ENCODE peak calls at places on chromosomes 2 and 18, in six cellular contexts. One of them, this sample, is unnamed.

GRCh38 chr18:79608535-79608934 is 71.1 kb upstream of the CTDP1 start:
- DNase-seq in A549: no peak
- DNase-seq in endothelial cell of umbilical vein: no peak
- DNase-seq in HepG2: no peak
- DNase-seq in K562: no peak
- DNase-seq in GM12878: no peak
- DNase-seq in this sample: no peak

GRCh38 chr2:127118038-127118437 is 11.1 kb upstream of the BIN1 start:
- DNase-seq in A549: no peak
- DNase-seq in endothelial cell of umbilical vein: no peak
- DNase-seq in HepG2: no peak
- DNase-seq in K562: no peak
- DNase-seq in GM12878: no peak
- DNase-seq in this sample: no peak

GRCh38 chr2:217277646-217278048 is 417.8 kb upstream of the TNP1 start:
- DNase-seq in A549: peak
- DNase-seq in endothelial cell of umbilical vein: peak
- DNase-seq in HepG2: peak
- DNase-seq in K562: no peak
- DNase-seq in GM12878: no peak
- DNase-seq in this sample: no peak

GRCh38 chr2:240412975-240413812 is 22.3 kb upstream of the GPC1 start:
- DNase-seq in A549: no peak
- DNase-seq in endothelial cell of umbilical vein: no peak
- DNase-seq in HepG2: no peak
- DNase-seq in K562: peak
- DNase-seq in GM12878: no peak
- DNase-seq in this sample: no peak

GRCh38 chr2:3041841-3042600 is 335.6 kb downstream of the EIPR1 start:
- DNase-seq in A549: no peak
- DNase-seq in endothelial cell of umbilical vein: no peak
- DNase-seq in HepG2: no peak
- DNase-seq in K562: no peak
- DNase-seq in GM12878: no peak
- DNase-seq in this sample: no peak

GRCh38 chr2:105517814-105518705 is 119.2 kb upstream of the FHL2 start:
- DNase-seq in A549: no peak
- DNase-seq in endothelial cell of umbilical vein: peak
- DNase-seq in HepG2: no peak
- DNase-seq in K562: no peak
- DNase-seq in GM12878: no peak
- DNase-seq in this sample: no peak

GRCh38 chr18:56815926-56816325 is 164.8 kb downstream of the WDR7 start:
- DNase-seq in A549: peak
- DNase-seq in endothelial cell of umbilical vein: no peak
- DNase-seq in HepG2: peak
- DNase-seq in K562: no peak
- DNase-seq in GM12878: no peak
- DNase-seq in this sample: no peak

GRCh38 chr18:35998967-35999366 is 26.5 kb downstream of the RMP24 start:
- DNase-seq in A549: no peak
- DNase-seq in endothelial cell of umbilical vein: peak
- DNase-seq in HepG2: no peak
- DNase-seq in K562: peak
- DNase-seq in GM12878: no peak
- DNase-seq in this sample: peak

GRCh38 chr2:207111757-207112156 is 54.0 kb downstream of the KLF7 start:
- DNase-seq in A549: no peak
- DNase-seq in endothelial cell of umbilical vein: no peak
- DNase-seq in HepG2: no peak
- DNase-seq in K562: no peak
- DNase-seq in GM12878: no peak
- DNase-seq in this sample: no peak

GRCh38 chr18:4453712-4454547 is 1.2 kb downstream of the DLGAP1 start:
- DNase-seq in A549: no peak
- DNase-seq in endothelial cell of umbilical vein: no peak
- DNase-seq in HepG2: no peak
- DNase-seq in K562: no peak
- DNase-seq in GM12878: no peak
- DNase-seq in this sample: no peak

GRCh38 chr2:48343154-48343553 is 186.8 kb upstream of the STON1 start:
- DNase-seq in A549: no peak
- DNase-seq in endothelial cell of umbilical vein: peak
- DNase-seq in HepG2: no peak
- DNase-seq in K562: no peak
- DNase-seq in GM12878: no peak
- DNase-seq in this sample: no peak

GRCh38 chr2:115036818-115037217 is 594.4 kb downstream of the DPP10 start:
- DNase-seq in A549: no peak
- DNase-seq in endothelial cell of umbilical vein: no peak
- DNase-seq in HepG2: no peak
- DNase-seq in K562: no peak
- DNase-seq in GM12878: no peak
- DNase-seq in this sample: no peak

GRCh38 chr18:63444567-63444966 is 22.3 kb upstream of the VPS4B start:
- DNase-seq in A549: no peak
- DNase-seq in endothelial cell of umbilical vein: no peak
- DNase-seq in HepG2: no peak
- DNase-seq in K562: no peak
- DNase-seq in GM12878: no peak
- DNase-seq in this sample: peak

GRCh38 chr2:170324640-170325046 is 146.7 kb downstream of the MYO3B start:
- DNase-seq in A549: peak
- DNase-seq in endothelial cell of umbilical vein: peak
- DNase-seq in HepG2: peak
- DNase-seq in K562: peak
- DNase-seq in GM12878: no peak
- DNase-seq in this sample: peak

GRCh38 chr2:200761168-200761715 is 50.5 kb upstream of the BZW1 start:
- DNase-seq in A549: no peak
- DNase-seq in endothelial cell of umbilical vein: peak
- DNase-seq in HepG2: no peak
- DNase-seq in K562: no peak
- DNase-seq in GM12878: no peak
- DNase-seq in this sample: no peak

DNA sequence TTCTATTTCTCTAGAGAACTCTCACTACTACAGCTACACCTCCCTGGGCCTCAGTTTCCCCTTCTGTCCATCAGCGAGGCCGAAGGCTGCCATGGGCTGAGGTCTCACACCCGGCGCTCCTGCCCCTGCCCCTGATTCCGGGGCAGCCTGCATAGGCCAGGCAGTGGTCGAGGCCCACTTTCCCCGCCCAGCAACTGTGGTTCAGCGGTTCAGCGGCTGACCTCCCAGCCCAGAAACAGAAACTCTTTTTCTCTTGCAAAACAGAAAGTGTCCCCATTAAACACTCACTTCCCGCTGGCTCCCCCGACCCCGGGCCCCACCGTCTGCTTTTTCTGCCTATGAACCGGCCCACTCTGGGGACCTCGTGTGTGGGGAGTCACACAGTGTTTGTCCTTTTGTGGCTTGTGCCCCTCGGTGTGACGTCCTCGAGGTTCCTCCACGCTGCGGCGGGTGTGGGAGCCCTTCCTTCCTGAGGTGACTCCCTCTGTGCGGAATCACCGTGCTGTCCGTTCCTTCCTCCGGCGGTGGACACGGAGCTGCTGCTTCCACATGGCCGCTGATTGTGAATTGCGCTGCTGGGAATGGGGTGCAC is 16.0 kb downstream of the PDCD1 start:
- DNase-seq in A549: no peak
- DNase-seq in endothelial cell of umbilical vein: no peak
- DNase-seq in HepG2: no peak
- DNase-seq in K562: no peak
- DNase-seq in GM12878: no peak
- DNase-seq in this sample: peak
- TF ChIP-seq MYC in A549: no peak
- TF ChIP-seq MYC in endothelial cell of umbilical vein: no peak
- TF ChIP-seq MYC in HepG2: no peak
- TF ChIP-seq MYC in K562: no peak
- TF ChIP-seq MYC in GM12878: no peak
- TF ChIP-seq MYC in this sample: peak

GRCh38 chr2:238848941-238849853 is 1.3 kb downstream of the TWIST2 start:
- DNase-seq in A549: no peak
- DNase-seq in endothelial cell of umbilical vein: peak
- DNase-seq in HepG2: no peak
- DNase-seq in K562: no peak
- DNase-seq in GM12878: no peak
- DNase-seq in this sample: no peak

GRCh38 chr2:238847432-238847801 is 468 bp upstream of the TWIST2 start:
- DNase-seq in A549: no peak
- DNase-seq in endothelial cell of umbilical vein: peak
- DNase-seq in HepG2: no peak
- DNase-seq in K562: no peak
- DNase-seq in GM12878: no peak
- DNase-seq in this sample: no peak

GRCh38 chr2:238848566-238848940 is 668 bp downstream of the TWIST2 start:
- DNase-seq in A549: no peak
- DNase-seq in endothelial cell of umbilical vein: no peak
- DNase-seq in HepG2: no peak
- DNase-seq in K562: no peak
- DNase-seq in GM12878: no peak
- DNase-seq in this sample: no peak

GRCh38 chr2:238846503-238847431 is 1.1 kb upstream of the TWIST2 start:
- DNase-seq in A549: no peak
- DNase-seq in endothelial cell of umbilical vein: peak
- DNase-seq in HepG2: no peak
- DNase-seq in K562: no peak
- DNase-seq in GM12878: no peak
- DNase-seq in this sample: no peak

GRCh38 chr2:238847841-238848565 is at the start of gene TWIST2:
- DNase-seq in A549: peak
- DNase-seq in endothelial cell of umbilical vein: peak
- DNase-seq in HepG2: no peak
- DNase-seq in K562: no peak
- DNase-seq in GM12878: no peak
- DNase-seq in this sample: peak
- H3K4me3 ChIP-seq in A549: peak
- H3K4me3 ChIP-seq in endothelial cell of umbilical vein: peak
- H3K4me3 ChIP-seq in HepG2: peak
- H3K4me3 ChIP-seq in K562: no peak
- H3K4me3 ChIP-seq in GM12878: no peak
- H3K4me3 ChIP-seq in this sample: no peak

GRCh38 chr2:165795011-165795410 is 964 bp upstream of the GALNT3 start:
- DNase-seq in A549: no peak
- DNase-seq in endothelial cell of umbilical vein: no peak
- DNase-seq in HepG2: no peak
- DNase-seq in K562: no peak
- DNase-seq in GM12878: no peak
- DNase-seq in this sample: no peak
- TF ChIP-seq MYC in A549: no peak
- TF ChIP-seq MYC in endothelial cell of umbilical vein: no peak
- TF ChIP-seq MYC in HepG2: no peak
- TF ChIP-seq MYC in K562: no peak
- TF ChIP-seq MYC in GM12878: no peak
- TF ChIP-seq MYC in this sample: no peak

DNA sequence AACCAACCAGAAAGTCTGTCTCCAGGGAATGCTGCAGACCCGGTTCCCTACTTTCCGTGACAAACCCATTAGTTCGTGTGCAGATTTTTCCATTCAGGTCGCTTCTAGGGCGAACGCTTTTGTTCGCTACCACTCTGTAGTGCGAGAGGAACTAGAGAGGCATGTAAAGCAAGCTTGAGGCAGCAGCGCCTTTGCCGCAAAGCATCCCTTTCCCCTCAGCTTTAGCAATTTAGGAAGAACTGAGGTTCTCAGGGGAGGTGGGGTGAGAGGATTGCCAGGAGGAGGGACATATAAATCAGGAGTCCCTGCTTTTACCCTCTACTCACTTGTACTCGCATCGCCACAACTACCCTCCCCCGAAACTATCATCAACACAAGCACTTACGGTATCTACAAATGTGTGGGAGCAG is 753 bp upstream of the ZNF804A start:
- DNase-seq in A549: no peak
- DNase-seq in endothelial cell of umbilical vein: peak
- DNase-seq in HepG2: no peak
- DNase-seq in K562: no peak
- DNase-seq in GM12878: no peak
- DNase-seq in this sample: peak
- H3K4me3 ChIP-seq in A549: peak
- H3K4me3 ChIP-seq in endothelial cell of umbilical vein: peak
- H3K4me3 ChIP-seq in HepG2: peak
- H3K4me3 ChIP-seq in K562: peak
- H3K4me3 ChIP-seq in GM12878: peak
- H3K4me3 ChIP-seq in this sample: peak

DNA sequence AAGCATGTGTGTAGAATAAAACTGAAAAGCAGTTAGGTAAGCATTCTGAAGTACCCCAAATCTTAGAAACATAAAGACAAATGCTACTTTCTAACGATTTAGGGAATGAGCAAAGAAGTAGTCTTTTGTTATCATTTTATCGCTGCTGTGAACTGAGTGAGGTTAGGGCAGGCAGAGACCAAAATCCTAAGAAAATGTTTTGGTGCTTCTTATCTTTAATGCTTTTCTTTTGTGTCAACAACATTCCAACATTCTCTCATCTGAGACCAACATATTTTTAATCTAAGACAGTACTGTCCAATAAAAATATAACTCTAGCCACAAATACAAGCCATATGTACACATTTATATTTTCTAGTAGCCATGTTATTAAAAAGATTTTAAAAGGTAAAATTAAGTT is 789.4 kb upstream of the PIK3C3 start:
- DNase-seq in A549: no peak
- DNase-seq in endothelial cell of umbilical vein: no peak
- DNase-seq in HepG2: no peak
- DNase-seq in K562: no peak
- DNase-seq in GM12878: no peak
- DNase-seq in this sample: no peak
- TF ChIP-seq MYC in A549: no peak
- TF ChIP-seq MYC in endothelial cell of umbilical vein: no peak
- TF ChIP-seq MYC in HepG2: no peak
- TF ChIP-seq MYC in K562: no peak
- TF ChIP-seq MYC in GM12878: no peak
- TF ChIP-seq MYC in this sample: no peak

This sample was measured in NB4.